ENCODE peak calls at places on chromosomes 3 and 15, in ten cellular contexts. K, P, T, V, W, E, N, F, R and O are unnamed samples.

GRCh38 chr3:175020101-175020500 is 161.0 kb downstream of the NAALADL2 start:
- DNase-seq in K (no peak), P (no peak), T (no peak), V (no peak), W (no peak), E (peak; percentile 51), N (no peak), F (peak; percentile 10), R (no peak), O (no peak)

GRCh38 chr15:35738370-35738769 is 192.4 kb upstream of the DPH6 start:
- DNase-seq in K (no peak), P (no peak), T (no peak), V (no peak), W (no peak), E (peak; percentile 36), N (no peak), F (peak; percentile 86), R (no peak), O (peak; percentile 44)

GRCh38 chr3:155491696-155492095 is 198.2 kb upstream of the STRIT1 start:
- DNase-seq in K (no peak), P (no peak), T (no peak), V (no peak), W (no peak), E (no peak), N (no peak), F (no peak), R (no peak), O (no peak)

GRCh38 chr15:41577863-41578735 is 19.1 kb downstream of the TYRO3 start:
- DNase-seq in K (no peak), P (no peak), T (no peak), V (no peak), W (no peak), E (no peak), N (no peak), F (no peak), R (no peak), O (no peak)

GRCh38 chr3:174016186-174016585 is 618.6 kb downstream of the NLGN1 start:
- DNase-seq in K (no peak), P (no peak), T (no peak), V (no peak), W (no peak), E (peak; percentile 89), N (no peak), F (peak; percentile 95), R (no peak), O (peak; percentile 86)

GRCh38 chr15:50702762-50703334 is 16.3 kb upstream of the TRPM7 start:
- DNase-seq in K (no peak), P (no peak), T (no peak), V (no peak), W (no peak), E (no peak), N (no peak), F (no peak), R (no peak), O (no peak)

GRCh38 chr15:68492855-68493254 is 60.9 kb upstream of the ITGA11 start:
- DNase-seq in K (no peak), P (no peak), T (no peak), V (peak; percentile 14), W (peak; percentile 54), E (no peak), N (no peak), F (peak; percentile 72), R (no peak), O (peak; percentile 22)

GRCh38 chr3:98680723-98681122 is 82.4 kb upstream of the ST3GAL6 start:
- DNase-seq in K (no peak), P (no peak), T (no peak), V (no peak), W (no peak), E (peak; percentile 40), N (no peak), F (peak; percentile 82), R (no peak), O (peak; percentile 68)

GRCh38 chr3:67854663-67855062 is 200.3 kb upstream of the SUCLG2 start:
- DNase-seq in K (no peak), P (no peak), T (no peak), V (no peak), W (no peak), E (no peak), N (no peak), F (no peak), R (no peak), O (no peak)

GRCh38 chr15:64841258-64842098 is at the start of gene PLEKHO2:
- DNase-seq in K (peak; percentile 84), P (peak; percentile 98), T (peak; percentile 98), V (peak; percentile 95), W (peak; percentile 99), E (peak; percentile 98), N (peak; percentile 92), F (peak; percentile 91), R (peak; percentile 96), O (peak; percentile 92)

GRCh38 chr15:88788816-88789215 is 14.4 kb upstream of the ACAN start:
- DNase-seq in K (no peak), P (no peak), T (no peak), V (no peak), W (peak; percentile 53), E (no peak), N (no peak), F (no peak), R (no peak), O (no peak)

GRCh38 chr3:52833202-52833601 is 1.6 kb downstream of the MUSTN1 start:
- DNase-seq in K (no peak), P (no peak), T (no peak), V (no peak), W (no peak), E (no peak), N (no peak), F (no peak), R (no peak), O (no peak)

GRCh38 chr15:98667521-98668179 is 19.3 kb downstream of the IGF1R start:
- DNase-seq in K (no peak), P (peak; percentile 44), T (no peak), V (no peak), W (no peak), E (no peak), N (no peak), F (no peak), R (no peak), O (no peak)

GRCh38 chr15:98666441-98666840 is 18.1 kb downstream of the IGF1R start:
- DNase-seq in K (no peak), P (no peak), T (no peak), V (no peak), W (no peak), E (no peak), N (no peak), F (no peak), R (no peak), O (no peak)

GRCh38 chr15:98668566-98669308 is 20.4 kb downstream of the IGF1R start:
- DNase-seq in K (no peak), P (no peak), T (no peak), V (peak; percentile 74), W (no peak), E (peak; percentile 77), N (no peak), F (peak; percentile 83), R (no peak), O (peak; percentile 48)

GRCh38 chr15:98669638-98670037 is 21.3 kb downstream of the IGF1R start:
- DNase-seq in K (no peak), P (no peak), T (no peak), V (no peak), W (no peak), E (no peak), N (no peak), F (no peak), R (no peak), O (no peak)

DNA sequence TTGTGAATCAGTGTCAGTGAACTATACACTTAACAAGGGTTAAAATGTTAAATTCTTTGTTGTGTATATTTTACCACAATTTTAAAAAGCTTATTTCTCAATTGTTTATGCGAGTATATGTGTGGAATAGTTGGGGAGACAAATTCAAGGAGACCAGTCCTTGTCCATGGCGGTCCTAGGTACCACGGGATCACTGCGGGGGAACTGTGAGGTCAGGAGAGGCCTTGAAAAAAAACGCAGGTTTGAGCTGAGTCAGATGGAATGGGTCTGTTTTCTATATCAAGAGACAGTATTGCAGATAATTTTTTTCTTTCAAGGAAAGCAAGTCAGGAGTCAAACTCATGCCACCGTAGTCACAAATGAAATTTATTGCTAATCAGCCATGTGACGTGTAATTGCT is 18.5 kb downstream of the IGF1R start:
- DNase-seq in K (no peak), P (no peak), T (no peak), V (no peak), W (no peak), E (peak; percentile 43), N (no peak), F (peak; percentile 35), R (no peak), O (no peak)
- TF ChIP-seq CTCF in K (no peak), P (no peak), T (no peak), V (no peak), W (no peak), E (no peak), N (no peak), F (no peak), R (no peak), O (no peak)

DNA sequence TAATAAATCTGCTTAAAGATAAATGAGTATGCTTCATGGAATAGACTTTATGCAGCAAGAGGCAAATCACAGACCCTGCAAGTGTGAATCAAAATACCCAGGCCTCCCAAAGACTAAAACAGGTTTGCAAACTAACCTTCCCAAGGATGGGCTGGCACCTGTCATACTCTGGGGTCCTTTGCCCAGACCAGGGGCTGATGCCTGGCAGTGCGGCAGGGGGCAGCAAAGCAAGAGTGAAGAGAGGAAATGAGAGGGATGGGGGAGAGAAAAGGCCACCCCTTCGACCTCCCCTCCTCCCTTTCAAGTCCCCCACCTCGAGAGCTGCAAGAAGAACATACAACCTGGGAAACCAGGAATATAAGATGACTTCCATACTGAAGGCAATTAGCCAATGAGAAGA is 31.8 kb downstream of the XXYLT1 start:
- DNase-seq in K (no peak), P (no peak), T (no peak), V (no peak), W (peak; percentile 64), E (no peak), N (no peak), F (no peak), R (no peak), O (no peak)
- TF ChIP-seq CTCF in K (no peak), P (no peak), T (no peak), V (no peak), W (no peak), E (peak; percentile 8), N (no peak), F (peak; percentile 1), R (no peak), O (no peak)

GRCh38 chr15:83129791-83130190 is 22.3 kb downstream of the TM6SF1 start:
- DNase-seq in K (no peak), P (no peak), T (no peak), V (no peak), W (no peak), E (no peak), N (no peak), F (no peak), R (no peak), O (no peak)

GRCh38 chr15:83127547-83128150 is 20.2 kb downstream of the TM6SF1 start:
- DNase-seq in K (no peak), P (no peak), T (no peak), V (no peak), W (no peak), E (no peak), N (no peak), F (no peak), R (no peak), O (no peak)

GRCh38 chr15:83132861-83133523 is 25.5 kb downstream of the TM6SF1 start:
- DNase-seq in K (no peak), P (no peak), T (no peak), V (no peak), W (no peak), E (no peak), N (no peak), F (no peak), R (no peak), O (no peak)
- TF ChIP-seq CTCF in K (no peak), P (no peak), T (no peak), V (no peak), W (no peak), E (no peak), N (no peak), F (no peak), R (no peak), O (no peak)

GRCh38 chr3:176650478-176650877 is 546.8 kb downstream of the TBL1XR1 start:
- DNase-seq in K (no peak), P (no peak), T (no peak), V (no peak), W (no peak), E (peak; percentile 78), N (no peak), F (peak; percentile 65), R (no peak), O (peak; percentile 0)
- TF ChIP-seq CTCF in K (no peak), P (no peak), T (no peak), V (peak; percentile 2), W (no peak), E (no peak), N (peak; percentile 46), F (peak; percentile 32), R (no peak), O (peak; percentile 58)